ENCODE peak calls at places on chromosomes 6 and 20, in eight cellular contexts. One of them, this sample, is unnamed.

GRCh38 chr20:49595811-49596545 is 28.0 kb upstream of the PTGIS start:
- DNase-seq in OCI-LY7: no peak
- DNase-seq in fibroblast of the aortic adventitia: peak; percentile 74
- DNase-seq in endothelial cell: no peak
- DNase-seq in AG09309: no peak
- DNase-seq in A673: no peak
- DNase-seq in HFFc6: peak; percentile 52
- DNase-seq in SK-N-SH: no peak
- DNase-seq in this sample: no peak

GRCh38 chr6:137159912-137160311 is 13.5 kb downstream of the IL22RA2 start:
- DNase-seq in A673: no peak
- DNase-seq in OCI-LY7: no peak
- DNase-seq in HFFc6: no peak
- DNase-seq in fibroblast of the aortic adventitia: no peak
- DNase-seq in SK-N-SH: no peak
- DNase-seq in endothelial cell: no peak
- DNase-seq in AG09309: no peak
- DNase-seq in this sample: no peak

GRCh38 chr6:162862462-162862861 is 134.7 kb downstream of the PACRG start:
- DNase-seq in HFFc6: no peak
- DNase-seq in fibroblast of the aortic adventitia: no peak
- DNase-seq in AG09309: no peak
- DNase-seq in SK-N-SH: no peak
- DNase-seq in A673: no peak
- DNase-seq in endothelial cell: no peak
- DNase-seq in OCI-LY7: no peak
- DNase-seq in this sample: no peak

GRCh38 chr6:87198496-87198895 is 43.1 kb downstream of the ZNF292 start:
- DNase-seq in SK-N-SH: no peak
- DNase-seq in endothelial cell: no peak
- DNase-seq in OCI-LY7: no peak
- DNase-seq in AG09309: no peak
- DNase-seq in A673: no peak
- DNase-seq in fibroblast of the aortic adventitia: peak; percentile 54
- DNase-seq in HFFc6: no peak
- DNase-seq in this sample: no peak

GRCh38 chr6:135812085-135812526 is 39.4 kb upstream of the PDE7B start:
- DNase-seq in AG09309: no peak
- DNase-seq in SK-N-SH: no peak
- DNase-seq in A673: no peak
- DNase-seq in HFFc6: peak; percentile 62
- DNase-seq in endothelial cell: no peak
- DNase-seq in OCI-LY7: no peak
- DNase-seq in fibroblast of the aortic adventitia: peak; percentile 79
- DNase-seq in this sample: no peak

GRCh38 chr20:48329676-48330644 is 497.8 kb downstream of the PREX1 start:
- DNase-seq in OCI-LY7: peak; percentile 29
- DNase-seq in fibroblast of the aortic adventitia: peak; percentile 36
- DNase-seq in endothelial cell: peak; percentile 64
- DNase-seq in HFFc6: no peak
- DNase-seq in A673: peak; percentile 31
- DNase-seq in AG09309: no peak
- DNase-seq in SK-N-SH: peak; percentile 78
- DNase-seq in this sample: no peak

GRCh38 chr20:1469925-1470571 is 3.4 kb upstream of the NSFL1C start:
- DNase-seq in HFFc6: peak; percentile 100
- DNase-seq in SK-N-SH: peak; percentile 63
- DNase-seq in AG09309: peak; percentile 100
- DNase-seq in endothelial cell: peak; percentile 75
- DNase-seq in OCI-LY7: peak; percentile 51
- DNase-seq in fibroblast of the aortic adventitia: peak; percentile 99
- DNase-seq in A673: peak; percentile 90
- DNase-seq in this sample: peak; percentile 99

GRCh38 chr6:610882-611281 is 46.0 kb downstream of the HUS1B start:
- DNase-seq in SK-N-SH: no peak
- DNase-seq in A673: no peak
- DNase-seq in HFFc6: no peak
- DNase-seq in AG09309: no peak
- DNase-seq in fibroblast of the aortic adventitia: no peak
- DNase-seq in OCI-LY7: no peak
- DNase-seq in endothelial cell: no peak
- DNase-seq in this sample: no peak

GRCh38 chr6:38198219-38198618 is 378.7 kb downstream of the ZFAND3 start:
- DNase-seq in fibroblast of the aortic adventitia: no peak
- DNase-seq in A673: no peak
- DNase-seq in OCI-LY7: no peak
- DNase-seq in AG09309: no peak
- DNase-seq in HFFc6: no peak
- DNase-seq in SK-N-SH: no peak
- DNase-seq in endothelial cell: no peak
- DNase-seq in this sample: no peak

GRCh38 chr20:58064411-58065010 is 163.9 kb downstream of the ANKRD60 start:
- DNase-seq in OCI-LY7: no peak
- DNase-seq in AG09309: no peak
- DNase-seq in HFFc6: no peak
- DNase-seq in fibroblast of the aortic adventitia: no peak
- DNase-seq in SK-N-SH: no peak
- DNase-seq in endothelial cell: no peak
- DNase-seq in A673: no peak
- DNase-seq in this sample: no peak

GRCh38 chr6:112188906-112189305 is 65.5 kb downstream of the LAMA4 start:
- DNase-seq in HFFc6: no peak
- DNase-seq in AG09309: peak; percentile 43
- DNase-seq in SK-N-SH: no peak
- DNase-seq in endothelial cell: no peak
- DNase-seq in OCI-LY7: no peak
- DNase-seq in A673: peak; percentile 6
- DNase-seq in fibroblast of the aortic adventitia: peak; percentile 56
- DNase-seq in this sample: no peak

GRCh38 chr6:111211411-111212030 is 124.2 kb downstream of the SLC16A10 start:
- DNase-seq in endothelial cell: no peak
- DNase-seq in OCI-LY7: no peak
- DNase-seq in SK-N-SH: no peak
- DNase-seq in AG09309: no peak
- DNase-seq in fibroblast of the aortic adventitia: no peak
- DNase-seq in A673: no peak
- DNase-seq in HFFc6: no peak
- DNase-seq in this sample: no peak

GRCh38 chr6:149093643-149094042 is 223.9 kb upstream of the TAB2 start:
- DNase-seq in endothelial cell: no peak
- DNase-seq in SK-N-SH: no peak
- DNase-seq in HFFc6: peak; percentile 61
- DNase-seq in fibroblast of the aortic adventitia: peak; percentile 59
- DNase-seq in AG09309: peak; percentile 35
- DNase-seq in A673: no peak
- DNase-seq in OCI-LY7: no peak
- DNase-seq in this sample: no peak

GRCh38 chr6:170290306-170291128 is at the start of gene DLL1:
- DNase-seq in OCI-LY7: no peak
- DNase-seq in fibroblast of the aortic adventitia: peak; percentile 28
- DNase-seq in AG09309: no peak
- DNase-seq in A673: peak; percentile 68
- DNase-seq in SK-N-SH: peak; percentile 74
- DNase-seq in HFFc6: no peak
- DNase-seq in endothelial cell: peak; percentile 85
- DNase-seq in this sample: no peak

DNA sequence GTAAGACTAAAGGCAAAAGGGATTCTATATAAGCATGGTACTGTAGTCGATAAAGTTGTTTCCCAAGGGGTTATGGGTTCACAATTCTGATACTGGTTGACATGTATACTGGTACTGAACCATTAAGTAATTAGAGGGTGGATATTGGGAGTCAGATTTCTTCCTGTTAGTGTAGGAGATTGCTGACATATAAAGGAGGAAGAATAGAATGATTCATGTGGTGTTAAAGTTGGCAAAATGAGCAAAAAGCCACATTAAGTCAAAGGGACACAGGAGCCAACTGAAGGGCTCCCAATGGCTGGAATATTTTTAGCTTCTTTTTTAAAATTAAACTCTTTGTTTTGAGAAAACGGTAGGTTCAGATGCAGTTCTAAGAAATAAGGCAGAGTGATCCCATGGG is 161.8 kb upstream of the PRND start:
- DNase-seq in OCI-LY7: no peak
- DNase-seq in AG09309: no peak
- DNase-seq in endothelial cell: no peak
- DNase-seq in fibroblast of the aortic adventitia: no peak
- DNase-seq in A673: no peak
- DNase-seq in HFFc6: no peak
- DNase-seq in SK-N-SH: no peak
- DNase-seq in this sample: no peak
- TF ChIP-seq CTCF in OCI-LY7: no peak
- TF ChIP-seq CTCF in AG09309: no peak
- TF ChIP-seq CTCF in endothelial cell: no peak
- TF ChIP-seq CTCF in fibroblast of the aortic adventitia: no peak
- TF ChIP-seq CTCF in A673: no peak
- TF ChIP-seq CTCF in HFFc6: no peak
- TF ChIP-seq CTCF in SK-N-SH: no peak
- TF ChIP-seq CTCF in this sample: no peak

DNA sequence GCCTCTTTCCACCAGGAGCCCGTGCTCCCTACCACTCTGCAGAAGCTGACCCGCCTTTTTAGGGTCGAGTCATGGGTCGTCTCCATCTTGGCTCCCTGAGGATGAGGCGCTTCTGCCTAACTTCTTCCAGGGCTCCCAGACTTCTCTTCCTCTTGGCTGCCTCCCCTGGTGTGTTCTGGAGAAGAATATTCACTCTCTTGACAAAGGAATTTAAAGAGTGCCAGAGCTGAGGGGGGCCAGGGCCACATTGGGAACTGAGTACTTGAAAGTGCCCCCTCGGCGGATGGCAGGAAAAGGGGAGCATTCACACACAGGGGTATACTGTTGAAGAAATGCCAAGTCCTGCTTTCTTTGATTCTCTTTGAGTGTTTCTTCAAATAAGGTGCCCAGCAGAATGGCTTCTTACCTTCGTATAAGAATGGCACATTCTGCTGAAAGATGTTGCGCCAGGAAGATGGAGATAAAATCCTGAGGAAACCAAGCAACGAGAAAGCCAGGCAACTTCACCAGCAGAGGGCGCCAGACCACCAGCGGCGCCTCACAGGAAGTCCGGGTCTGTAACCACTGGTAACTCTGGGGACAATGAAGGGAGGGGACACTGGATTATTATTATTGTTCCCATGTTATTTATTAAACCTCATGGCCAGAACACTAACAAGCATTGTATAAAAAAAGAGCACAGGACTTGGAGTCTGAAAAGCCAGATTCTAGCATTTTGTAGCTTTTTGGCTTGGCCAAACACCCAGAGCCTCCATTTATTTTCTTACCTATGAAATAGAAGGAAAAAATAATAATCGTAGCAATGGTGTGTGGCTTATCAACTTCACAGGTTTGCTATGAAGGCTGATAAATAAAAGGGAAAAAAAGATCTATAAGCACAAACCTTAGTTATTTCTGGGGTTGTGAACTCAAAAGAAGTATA is 176.7 kb downstream of the HACE1 start:
- DNase-seq in HFFc6: peak; percentile 17
- DNase-seq in endothelial cell: peak; percentile 74
- DNase-seq in fibroblast of the aortic adventitia: peak; percentile 70
- DNase-seq in AG09309: no peak
- DNase-seq in OCI-LY7: peak; percentile 63
- DNase-seq in A673: peak; percentile 82
- DNase-seq in SK-N-SH: peak; percentile 52
- DNase-seq in this sample: no peak
- TF ChIP-seq CTCF in HFFc6: peak; percentile 94
- TF ChIP-seq CTCF in endothelial cell: peak; percentile 89
- TF ChIP-seq CTCF in fibroblast of the aortic adventitia: peak; percentile 93
- TF ChIP-seq CTCF in AG09309: peak; percentile 92
- TF ChIP-seq CTCF in OCI-LY7: peak; percentile 99
- TF ChIP-seq CTCF in A673: peak; percentile 97
- TF ChIP-seq CTCF in SK-N-SH: peak; percentile 73
- TF ChIP-seq CTCF in this sample: peak; percentile 99

DNA sequence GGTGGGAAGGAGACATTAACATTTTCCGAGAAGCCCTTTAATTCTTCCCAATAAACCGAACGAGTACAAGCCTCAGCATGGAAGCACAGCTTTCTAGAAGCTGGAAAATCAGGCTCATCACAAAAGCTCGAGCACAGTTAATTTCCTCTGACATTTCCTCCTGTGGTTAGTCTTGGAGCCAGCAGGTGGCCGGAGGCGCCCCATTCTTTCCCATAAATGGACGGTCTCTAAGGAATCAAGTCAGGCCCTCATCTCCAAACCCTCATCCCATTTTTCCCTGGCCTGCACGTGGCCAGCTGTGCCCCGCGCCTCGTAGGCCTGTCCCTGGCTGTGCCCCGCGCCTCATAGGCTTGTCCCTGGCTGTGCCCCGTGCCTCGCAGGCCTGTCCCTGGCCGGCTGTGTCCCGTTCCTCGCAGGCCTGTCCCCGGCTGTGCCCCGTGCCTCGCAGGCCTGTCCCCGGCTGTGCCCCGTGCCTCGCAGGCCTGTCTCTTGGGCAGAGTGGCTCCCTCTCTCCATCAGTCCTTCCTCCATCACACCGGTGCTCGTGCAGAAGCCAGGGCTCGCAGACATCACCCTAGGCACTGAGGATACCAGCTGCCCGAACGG is 19.7 kb upstream of the NTSR1 start:
- DNase-seq in HFFc6: no peak
- DNase-seq in endothelial cell: no peak
- DNase-seq in fibroblast of the aortic adventitia: no peak
- DNase-seq in AG09309: no peak
- DNase-seq in OCI-LY7: no peak
- DNase-seq in SK-N-SH: no peak
- DNase-seq in A673: peak; percentile 67
- DNase-seq in this sample: no peak
- TF ChIP-seq CTCF in HFFc6: peak; percentile 60
- TF ChIP-seq CTCF in endothelial cell: peak; percentile 19
- TF ChIP-seq CTCF in fibroblast of the aortic adventitia: no peak
- TF ChIP-seq CTCF in AG09309: peak; percentile 45
- TF ChIP-seq CTCF in OCI-LY7: no peak
- TF ChIP-seq CTCF in SK-N-SH: peak; percentile 35
- TF ChIP-seq CTCF in A673: peak; percentile 25
- TF ChIP-seq CTCF in this sample: peak; percentile 18

GRCh38 chr6:20198156-20198555 is 14.1 kb downstream of the MBOAT1 start:
- DNase-seq in AG09309: no peak
- DNase-seq in SK-N-SH: no peak
- DNase-seq in fibroblast of the aortic adventitia: no peak
- DNase-seq in endothelial cell: no peak
- DNase-seq in A673: no peak
- DNase-seq in HFFc6: no peak
- DNase-seq in OCI-LY7: no peak
- DNase-seq in this sample: no peak

GRCh38 chr6:20197251-20197650 is 15.0 kb downstream of the MBOAT1 start:
- DNase-seq in AG09309: no peak
- DNase-seq in A673: no peak
- DNase-seq in endothelial cell: no peak
- DNase-seq in fibroblast of the aortic adventitia: no peak
- DNase-seq in SK-N-SH: peak; percentile 27
- DNase-seq in OCI-LY7: no peak
- DNase-seq in HFFc6: no peak
- DNase-seq in this sample: no peak

GRCh38 chr6:20202070-20202658 is 10.1 kb downstream of the MBOAT1 start:
- DNase-seq in AG09309: peak; percentile 8
- DNase-seq in HFFc6: peak; percentile 49
- DNase-seq in fibroblast of the aortic adventitia: peak; percentile 40
- DNase-seq in endothelial cell: no peak
- DNase-seq in OCI-LY7: no peak
- DNase-seq in SK-N-SH: no peak
- DNase-seq in A673: no peak
- DNase-seq in this sample: no peak

GRCh38 chr6:20200761-20201160 is 11.5 kb downstream of the MBOAT1 start:
- DNase-seq in SK-N-SH: no peak
- DNase-seq in fibroblast of the aortic adventitia: no peak
- DNase-seq in AG09309: no peak
- DNase-seq in endothelial cell: no peak
- DNase-seq in OCI-LY7: no peak
- DNase-seq in HFFc6: no peak
- DNase-seq in A673: no peak
- DNase-seq in this sample: no peak

GRCh38 chr6:20198764-20199174 is 13.5 kb downstream of the MBOAT1 start:
- DNase-seq in SK-N-SH: no peak
- DNase-seq in endothelial cell: no peak
- DNase-seq in HFFc6: no peak
- DNase-seq in AG09309: no peak
- DNase-seq in A673: no peak
- DNase-seq in fibroblast of the aortic adventitia: no peak
- DNase-seq in OCI-LY7: no peak
- DNase-seq in this sample: no peak
- TF ChIP-seq CTCF in SK-N-SH: no peak
- TF ChIP-seq CTCF in endothelial cell: no peak
- TF ChIP-seq CTCF in HFFc6: no peak
- TF ChIP-seq CTCF in AG09309: no peak
- TF ChIP-seq CTCF in A673: no peak
- TF ChIP-seq CTCF in fibroblast of the aortic adventitia: no peak
- TF ChIP-seq CTCF in OCI-LY7: no peak
- TF ChIP-seq CTCF in this sample: no peak